ENCODE peak calls at places on chromosome 21, in six cellular contexts. One of them, this sample, is unnamed.

GRCh38 chr21:39634507-39634906 is 21.8 kb downstream of the B3GALT5 start:
- DNase-seq in endothelial cell of umbilical vein: no peak
- DNase-seq in hepatocyte: no peak
- DNase-seq in IMR-90: no peak
- DNase-seq in GM23248: no peak
- DNase-seq in PC-3: no peak
- DNase-seq in this sample: no peak

GRCh38 chr21:39134288-39134810 is 48.9 kb downstream of the PSMG1 start:
- DNase-seq in IMR-90: no peak
- DNase-seq in endothelial cell of umbilical vein: no peak
- DNase-seq in hepatocyte: no peak
- DNase-seq in PC-3: no peak
- DNase-seq in GM23248: no peak
- DNase-seq in this sample: no peak

GRCh38 chr21:16117851-16118592 is 388.2 kb downstream of the USP25 start:
- DNase-seq in IMR-90: peak
- DNase-seq in endothelial cell of umbilical vein: peak
- DNase-seq in hepatocyte: peak
- DNase-seq in GM23248: peak
- DNase-seq in PC-3: peak
- DNase-seq in this sample: no peak

GRCh38 chr21:29072873-29073221 is 601 bp downstream of the CCT8 start:
- DNase-seq in endothelial cell of umbilical vein: peak
- DNase-seq in hepatocyte: peak
- DNase-seq in GM23248: peak
- DNase-seq in IMR-90: peak
- DNase-seq in PC-3: peak
- DNase-seq in this sample: no peak

GRCh38 chr21:39675595-39675994 is 62.9 kb downstream of the B3GALT5 start:
- DNase-seq in hepatocyte: no peak
- DNase-seq in GM23248: no peak
- DNase-seq in endothelial cell of umbilical vein: no peak
- DNase-seq in IMR-90: no peak
- DNase-seq in PC-3: no peak
- DNase-seq in this sample: no peak

GRCh38 chr21:43203523-43204080 is 34.8 kb downstream of the CRYAA start:
- DNase-seq in hepatocyte: no peak
- DNase-seq in GM23248: no peak
- DNase-seq in IMR-90: no peak
- DNase-seq in PC-3: no peak
- DNase-seq in endothelial cell of umbilical vein: no peak
- DNase-seq in this sample: no peak

GRCh38 chr21:16589499-16589898 is 859.7 kb downstream of the USP25 start:
- DNase-seq in IMR-90: no peak
- DNase-seq in GM23248: no peak
- DNase-seq in hepatocyte: no peak
- DNase-seq in PC-3: no peak
- DNase-seq in endothelial cell of umbilical vein: no peak
- DNase-seq in this sample: no peak

GRCh38 chr21:36636439-36636838 is 62.5 kb upstream of the SIM2 start:
- DNase-seq in PC-3: no peak
- DNase-seq in IMR-90: no peak
- DNase-seq in GM23248: no peak
- DNase-seq in endothelial cell of umbilical vein: no peak
- DNase-seq in hepatocyte: no peak
- DNase-seq in this sample: no peak

GRCh38 chr21:17819878-17820232 is 699 bp upstream of the C21orf91 start:
- DNase-seq in IMR-90: peak
- DNase-seq in GM23248: no peak
- DNase-seq in hepatocyte: no peak
- DNase-seq in PC-3: no peak
- DNase-seq in endothelial cell of umbilical vein: no peak
- DNase-seq in this sample: no peak

GRCh38 chr21:35198004-35198403 is 148.9 kb upstream of the RUNX1 start:
- DNase-seq in IMR-90: peak
- DNase-seq in endothelial cell of umbilical vein: peak
- DNase-seq in hepatocyte: peak
- DNase-seq in PC-3: peak
- DNase-seq in GM23248: peak
- DNase-seq in this sample: peak

GRCh38 chr21:15986277-15986676 is 256.5 kb downstream of the USP25 start:
- DNase-seq in PC-3: no peak
- DNase-seq in GM23248: no peak
- DNase-seq in endothelial cell of umbilical vein: peak
- DNase-seq in IMR-90: no peak
- DNase-seq in hepatocyte: no peak
- DNase-seq in this sample: no peak

GRCh38 chr21:36103434-36103833 is 31.4 kb upstream of the CBR3 start:
- DNase-seq in endothelial cell of umbilical vein: no peak
- DNase-seq in GM23248: no peak
- DNase-seq in PC-3: peak
- DNase-seq in IMR-90: no peak
- DNase-seq in hepatocyte: no peak
- DNase-seq in this sample: peak

GRCh38 chr21:46168659-46169386 is 13.4 kb upstream of the FTCD start:
- DNase-seq in endothelial cell of umbilical vein: no peak
- DNase-seq in IMR-90: no peak
- DNase-seq in hepatocyte: no peak
- DNase-seq in GM23248: no peak
- DNase-seq in PC-3: no peak
- DNase-seq in this sample: no peak

GRCh38 chr21:17673261-17674020 is 60.7 kb upstream of the BTG3 start:
- DNase-seq in endothelial cell of umbilical vein: no peak
- DNase-seq in GM23248: peak
- DNase-seq in PC-3: peak
- DNase-seq in hepatocyte: no peak
- DNase-seq in IMR-90: no peak
- DNase-seq in this sample: peak

GRCh38 chr21:35023396-35024070 is 25.6 kb downstream of the RUNX1 start:
- DNase-seq in GM23248: no peak
- DNase-seq in hepatocyte: peak
- DNase-seq in endothelial cell of umbilical vein: no peak
- DNase-seq in PC-3: no peak
- DNase-seq in IMR-90: no peak
- DNase-seq in this sample: no peak

GRCh38 chr21:42962360-42963007 is 11.9 kb upstream of the PKNOX1 start:
- DNase-seq in endothelial cell of umbilical vein: no peak
- DNase-seq in hepatocyte: no peak
- DNase-seq in GM23248: no peak
- DNase-seq in PC-3: no peak
- DNase-seq in IMR-90: no peak
- DNase-seq in this sample: no peak

GRCh38 chr21:35586305-35586704 is 474.0 kb downstream of the SETD4 start:
- DNase-seq in PC-3: no peak
- DNase-seq in endothelial cell of umbilical vein: peak
- DNase-seq in hepatocyte: no peak
- DNase-seq in GM23248: no peak
- DNase-seq in IMR-90: no peak
- DNase-seq in this sample: no peak

GRCh38 chr21:32844653-32845443 is 73.3 kb upstream of the PAXBP1 start:
- DNase-seq in IMR-90: peak
- DNase-seq in GM23248: peak
- DNase-seq in PC-3: peak
- DNase-seq in hepatocyte: peak
- DNase-seq in endothelial cell of umbilical vein: no peak
- DNase-seq in this sample: no peak

GRCh38 chr21:35120631-35121180 is 71.6 kb upstream of the RUNX1 start:
- DNase-seq in IMR-90: no peak
- DNase-seq in PC-3: no peak
- DNase-seq in hepatocyte: no peak
- DNase-seq in endothelial cell of umbilical vein: no peak
- DNase-seq in GM23248: no peak
- DNase-seq in this sample: no peak

GRCh38 chr21:29125979-29126378 is 4.5 kb upstream of the MAP3K7CL start:
- DNase-seq in endothelial cell of umbilical vein: peak
- DNase-seq in GM23248: no peak
- DNase-seq in hepatocyte: no peak
- DNase-seq in IMR-90: no peak
- DNase-seq in PC-3: no peak
- DNase-seq in this sample: no peak

GRCh38 chr21:39911792-39912191 is 44.6 kb downstream of the PCP4 start:
- DNase-seq in endothelial cell of umbilical vein: no peak
- DNase-seq in hepatocyte: no peak
- DNase-seq in IMR-90: no peak
- DNase-seq in GM23248: no peak
- DNase-seq in PC-3: no peak
- DNase-seq in this sample: no peak

GRCh38 chr21:16535100-16535418 is 805.3 kb downstream of the USP25 start:
- DNase-seq in hepatocyte: no peak
- DNase-seq in PC-3: peak
- DNase-seq in GM23248: peak
- DNase-seq in endothelial cell of umbilical vein: peak
- DNase-seq in IMR-90: peak
- DNase-seq in this sample: no peak

GRCh38 chr21:33169360-33169759 is 60.4 kb upstream of the IFNAR2 start:
- DNase-seq in PC-3: no peak
- DNase-seq in IMR-90: no peak
- DNase-seq in GM23248: no peak
- DNase-seq in endothelial cell of umbilical vein: no peak
- DNase-seq in hepatocyte: no peak
- DNase-seq in this sample: no peak

GRCh38 chr21:32307706-32308105 is 9.1 kb downstream of the MRAP start:
- DNase-seq in hepatocyte: no peak
- DNase-seq in GM23248: no peak
- DNase-seq in PC-3: no peak
- DNase-seq in IMR-90: peak
- DNase-seq in endothelial cell of umbilical vein: no peak
- DNase-seq in this sample: no peak

GRCh38 chr21:29938968-29939858 is 583 bp downstream of the GRIK1 start:
- DNase-seq in endothelial cell of umbilical vein: no peak
- DNase-seq in PC-3: no peak
- DNase-seq in GM23248: peak
- DNase-seq in IMR-90: no peak
- DNase-seq in hepatocyte: peak
- DNase-seq in this sample: no peak

GRCh38 chr21:32426592-32427051 is 14.1 kb downstream of the EVA1C start:
- DNase-seq in GM23248: peak
- DNase-seq in hepatocyte: no peak
- DNase-seq in endothelial cell of umbilical vein: peak
- DNase-seq in IMR-90: peak
- DNase-seq in PC-3: peak
- DNase-seq in this sample: no peak

GRCh38 chr21:36203603-36203889 is 46.9 kb downstream of the DOP1B start:
- DNase-seq in PC-3: peak
- DNase-seq in endothelial cell of umbilical vein: peak
- DNase-seq in hepatocyte: peak
- DNase-seq in GM23248: peak
- DNase-seq in IMR-90: peak
- DNase-seq in this sample: peak

DNA sequence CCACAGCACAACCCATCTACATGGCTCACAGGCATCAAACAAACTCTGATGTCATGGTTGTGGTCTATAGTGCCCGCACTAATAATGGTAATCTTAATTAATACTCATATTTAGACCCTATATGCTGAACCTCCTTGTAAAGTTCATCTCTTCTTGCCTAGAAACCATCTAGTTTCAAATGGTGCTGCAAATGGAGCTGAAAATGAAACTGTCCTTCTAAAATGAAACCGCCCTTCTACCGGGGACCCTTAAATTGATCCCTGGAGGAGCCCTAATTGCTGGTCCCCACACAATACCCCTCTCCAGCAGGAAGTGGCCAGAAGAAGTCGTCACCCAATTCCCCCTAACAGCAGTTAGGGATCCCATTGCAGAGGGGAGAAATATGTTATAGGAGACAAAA is 612.6 kb downstream of the MRPL39 start:
- DNase-seq in endothelial cell of umbilical vein: no peak
- DNase-seq in IMR-90: no peak
- DNase-seq in PC-3: no peak
- DNase-seq in hepatocyte: no peak
- DNase-seq in GM23248: no peak
- DNase-seq in this sample: no peak
- H2AFZ ChIP-seq in endothelial cell of umbilical vein: no peak
- H2AFZ ChIP-seq in IMR-90: no peak
- H2AFZ ChIP-seq in PC-3: no peak
- H2AFZ ChIP-seq in hepatocyte: no peak
- H2AFZ ChIP-seq in GM23248: no peak
- H2AFZ ChIP-seq in this sample: no peak

GRCh38 chr21:31281561-31281960 is 62.5 kb downstream of the TIAM1 start:
- DNase-seq in hepatocyte: no peak
- DNase-seq in endothelial cell of umbilical vein: no peak
- DNase-seq in GM23248: no peak
- DNase-seq in PC-3: no peak
- DNase-seq in IMR-90: no peak
- DNase-seq in this sample: no peak

GRCh38 chr21:31282095-31282709 is 61.9 kb downstream of the TIAM1 start:
- DNase-seq in GM23248: peak
- DNase-seq in endothelial cell of umbilical vein: no peak
- DNase-seq in hepatocyte: peak
- DNase-seq in PC-3: peak
- DNase-seq in IMR-90: peak
- DNase-seq in this sample: no peak

GRCh38 chr21:31279214-31279613 is 64.8 kb downstream of the TIAM1 start:
- DNase-seq in hepatocyte: no peak
- DNase-seq in endothelial cell of umbilical vein: no peak
- DNase-seq in GM23248: no peak
- DNase-seq in PC-3: no peak
- DNase-seq in IMR-90: no peak
- DNase-seq in this sample: no peak

GRCh38 chr21:31278511-31279155 is 65.4 kb downstream of the TIAM1 start:
- DNase-seq in hepatocyte: no peak
- DNase-seq in IMR-90: peak
- DNase-seq in endothelial cell of umbilical vein: no peak
- DNase-seq in GM23248: no peak
- DNase-seq in PC-3: no peak
- DNase-seq in this sample: no peak

GRCh38 chr21:31279986-31280385 is 64.1 kb downstream of the TIAM1 start:
- DNase-seq in endothelial cell of umbilical vein: no peak
- DNase-seq in PC-3: no peak
- DNase-seq in IMR-90: peak
- DNase-seq in GM23248: no peak
- DNase-seq in hepatocyte: no peak
- DNase-seq in this sample: no peak
- H2AFZ ChIP-seq in endothelial cell of umbilical vein: no peak
- H2AFZ ChIP-seq in PC-3: no peak
- H2AFZ ChIP-seq in IMR-90: no peak
- H2AFZ ChIP-seq in GM23248: no peak
- H2AFZ ChIP-seq in hepatocyte: no peak
- H2AFZ ChIP-seq in this sample: no peak

GRCh38 chr21:44823179-44823654 is 5.4 kb upstream of the SUMO3 start:
- DNase-seq in IMR-90: no peak
- DNase-seq in GM23248: no peak
- DNase-seq in hepatocyte: no peak
- DNase-seq in endothelial cell of umbilical vein: no peak
- DNase-seq in PC-3: no peak
- DNase-seq in this sample: no peak
- H2AFZ ChIP-seq in IMR-90: no peak
- H2AFZ ChIP-seq in GM23248: no peak
- H2AFZ ChIP-seq in hepatocyte: no peak
- H2AFZ ChIP-seq in endothelial cell of umbilical vein: no peak
- H2AFZ ChIP-seq in PC-3: no peak
- H2AFZ ChIP-seq in this sample: no peak

GRCh38 chr21:41768371-41769042 is 1.7 kb upstream of the RIPK4 start:
- DNase-seq in hepatocyte: peak
- DNase-seq in GM23248: peak
- DNase-seq in endothelial cell of umbilical vein: peak
- DNase-seq in PC-3: peak
- DNase-seq in IMR-90: peak
- DNase-seq in this sample: peak
- H2AFZ ChIP-seq in hepatocyte: no peak
- H2AFZ ChIP-seq in GM23248: peak
- H2AFZ ChIP-seq in endothelial cell of umbilical vein: no peak
- H2AFZ ChIP-seq in PC-3: no peak
- H2AFZ ChIP-seq in IMR-90: peak
- H2AFZ ChIP-seq in this sample: no peak

GRCh38 chr21:14675774-14676530 is 129.8 kb upstream of the SAMSN1 start:
- DNase-seq in IMR-90: no peak
- DNase-seq in GM23248: no peak
- DNase-seq in endothelial cell of umbilical vein: peak
- DNase-seq in PC-3: no peak
- DNase-seq in hepatocyte: no peak
- DNase-seq in this sample: no peak
- H2AFZ ChIP-seq in IMR-90: no peak
- H2AFZ ChIP-seq in GM23248: no peak
- H2AFZ ChIP-seq in endothelial cell of umbilical vein: peak
- H2AFZ ChIP-seq in PC-3: peak
- H2AFZ ChIP-seq in hepatocyte: no peak
- H2AFZ ChIP-seq in this sample: peak